ENCODE peak calls at places on chromosome 22, in four cellular contexts. One of them, this sample, is unnamed.

GRCh38 chr22:25205847-25206246 is 6.2 kb downstream of the CRYBB3 start:
- DNase-seq in esophagus squamous epithelium: no peak
- DNase-seq in pancreas: no peak
- DNase-seq in IMR-90: no peak
- DNase-seq in this sample: no peak

GRCh38 chr22:23220485-23221350 is 40.4 kb downstream of the BCR start:
- DNase-seq in IMR-90: peak
- DNase-seq in pancreas: no peak
- DNase-seq in esophagus squamous epithelium: no peak
- DNase-seq in this sample: peak

GRCh38 chr22:17114958-17115235 is 6.3 kb downstream of the TMEM121B start:
- DNase-seq in pancreas: no peak
- DNase-seq in esophagus squamous epithelium: no peak
- DNase-seq in IMR-90: no peak
- DNase-seq in this sample: no peak

GRCh38 chr22:48968201-48968959 is 859.3 kb downstream of the BRD1 start:
- DNase-seq in IMR-90: no peak
- DNase-seq in pancreas: no peak
- DNase-seq in esophagus squamous epithelium: no peak
- DNase-seq in this sample: no peak

GRCh38 chr22:30310881-30311771 is 15.6 kb downstream of the TBC1D10A start:
- DNase-seq in pancreas: peak
- DNase-seq in esophagus squamous epithelium: no peak
- DNase-seq in IMR-90: peak
- DNase-seq in this sample: peak

GRCh38 chr22:30667092-30667485 is 586 bp downstream of the DUSP18 start:
- DNase-seq in pancreas: no peak
- DNase-seq in IMR-90: no peak
- DNase-seq in esophagus squamous epithelium: no peak
- DNase-seq in this sample: no peak

GRCh38 chr22:41367680-41368542 is 13.8 kb upstream of the TEF start:
- DNase-seq in pancreas: peak
- DNase-seq in IMR-90: peak
- DNase-seq in esophagus squamous epithelium: no peak
- DNase-seq in this sample: peak

GRCh38 chr22:44669725-44670027 is 32.3 kb upstream of the PRR5 start:
- DNase-seq in IMR-90: peak
- DNase-seq in esophagus squamous epithelium: no peak
- DNase-seq in pancreas: no peak
- DNase-seq in this sample: no peak

GRCh38 chr22:43313497-43314474 is 29.4 kb downstream of the SCUBE1 start:
- DNase-seq in esophagus squamous epithelium: no peak
- DNase-seq in pancreas: no peak
- DNase-seq in IMR-90: no peak
- DNase-seq in this sample: peak

GRCh38 chr22:30325724-30326703 is 727 bp downstream of the TBC1D10A start:
- DNase-seq in esophagus squamous epithelium: no peak
- DNase-seq in IMR-90: no peak
- DNase-seq in pancreas: no peak
- DNase-seq in this sample: peak

GRCh38 chr22:48536691-48537591 is 1290.7 kb downstream of the BRD1 start:
- DNase-seq in IMR-90: no peak
- DNase-seq in pancreas: peak
- DNase-seq in esophagus squamous epithelium: no peak
- DNase-seq in this sample: no peak

GRCh38 chr22:32411388-32411787 is 659 bp downstream of the RTCB start:
- DNase-seq in IMR-90: peak
- DNase-seq in esophagus squamous epithelium: no peak
- DNase-seq in pancreas: no peak
- DNase-seq in this sample: peak

GRCh38 chr22:32411829-32412592 is at the start of gene RTCB:
- DNase-seq in pancreas: peak
- DNase-seq in IMR-90: peak
- DNase-seq in esophagus squamous epithelium: peak
- DNase-seq in this sample: peak

GRCh38 chr22:32410459-32410858 is 1.6 kb downstream of the RTCB start:
- DNase-seq in pancreas: no peak
- DNase-seq in IMR-90: no peak
- DNase-seq in esophagus squamous epithelium: no peak
- DNase-seq in this sample: no peak

GRCh38 chr22:32416556-32417085 is 4.6 kb upstream of the RTCB start:
- DNase-seq in esophagus squamous epithelium: no peak
- DNase-seq in pancreas: no peak
- DNase-seq in IMR-90: no peak
- DNase-seq in this sample: no peak

DNA sequence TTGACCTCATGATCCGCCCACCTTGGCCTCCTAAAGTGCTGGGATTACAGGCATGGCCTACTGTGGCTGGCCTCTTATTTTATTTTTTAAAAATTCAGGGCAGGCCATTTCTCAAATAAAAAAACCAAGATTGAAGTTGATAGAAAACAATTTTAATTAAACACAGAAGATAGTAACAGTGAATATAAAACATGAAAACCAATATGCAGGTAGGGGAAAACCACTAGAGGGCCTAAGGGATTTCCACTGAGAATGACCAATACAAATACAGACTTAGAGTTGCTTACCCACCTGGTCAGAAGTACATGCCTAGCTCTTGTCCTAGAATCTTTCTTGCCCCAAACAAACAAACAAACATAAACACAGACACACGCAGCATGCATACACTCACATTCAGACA is 1.7 kb upstream of the RTCB start:
- DNase-seq in IMR-90: peak
- DNase-seq in pancreas: no peak
- DNase-seq in esophagus squamous epithelium: no peak
- DNase-seq in this sample: peak
- H3K4me3 ChIP-seq in IMR-90: no peak
- H3K4me3 ChIP-seq in pancreas: no peak
- H3K4me3 ChIP-seq in esophagus squamous epithelium: no peak
- H3K4me3 ChIP-seq in this sample: no peak

DNA sequence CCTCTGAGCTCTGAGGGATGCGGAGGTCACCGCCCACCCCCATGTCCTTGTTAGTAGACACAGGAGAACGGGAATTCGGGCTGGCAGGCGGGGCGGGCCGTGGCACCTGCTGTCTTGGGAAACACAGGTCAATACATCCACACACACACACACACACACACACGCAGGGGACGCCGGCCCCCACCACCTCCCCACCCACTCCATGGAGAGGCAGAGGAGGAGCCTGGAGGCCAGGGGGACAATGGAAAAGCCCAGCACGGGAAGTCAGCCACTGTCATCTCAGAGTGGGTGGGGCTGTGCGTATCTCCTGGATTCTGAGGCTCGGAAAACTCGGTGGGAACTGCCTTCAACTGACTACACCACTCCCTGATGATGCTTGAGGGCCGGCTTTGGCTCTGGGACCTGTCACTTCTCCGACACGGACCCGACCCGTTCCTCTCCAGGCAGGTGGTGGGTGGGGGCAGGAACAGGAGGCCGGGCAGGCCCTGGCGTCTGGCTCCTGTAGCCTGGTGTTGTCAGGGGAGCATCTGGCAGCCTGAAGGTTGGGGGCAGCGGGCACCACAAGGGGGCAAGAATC is 18.5 kb upstream of the TMEM184B start:
- DNase-seq in esophagus squamous epithelium: no peak
- DNase-seq in IMR-90: no peak
- DNase-seq in pancreas: no peak
- DNase-seq in this sample: no peak
- TF ChIP-seq CTCF in esophagus squamous epithelium: no peak
- TF ChIP-seq CTCF in IMR-90: no peak
- TF ChIP-seq CTCF in pancreas: no peak
- TF ChIP-seq CTCF in this sample: peak

DNA sequence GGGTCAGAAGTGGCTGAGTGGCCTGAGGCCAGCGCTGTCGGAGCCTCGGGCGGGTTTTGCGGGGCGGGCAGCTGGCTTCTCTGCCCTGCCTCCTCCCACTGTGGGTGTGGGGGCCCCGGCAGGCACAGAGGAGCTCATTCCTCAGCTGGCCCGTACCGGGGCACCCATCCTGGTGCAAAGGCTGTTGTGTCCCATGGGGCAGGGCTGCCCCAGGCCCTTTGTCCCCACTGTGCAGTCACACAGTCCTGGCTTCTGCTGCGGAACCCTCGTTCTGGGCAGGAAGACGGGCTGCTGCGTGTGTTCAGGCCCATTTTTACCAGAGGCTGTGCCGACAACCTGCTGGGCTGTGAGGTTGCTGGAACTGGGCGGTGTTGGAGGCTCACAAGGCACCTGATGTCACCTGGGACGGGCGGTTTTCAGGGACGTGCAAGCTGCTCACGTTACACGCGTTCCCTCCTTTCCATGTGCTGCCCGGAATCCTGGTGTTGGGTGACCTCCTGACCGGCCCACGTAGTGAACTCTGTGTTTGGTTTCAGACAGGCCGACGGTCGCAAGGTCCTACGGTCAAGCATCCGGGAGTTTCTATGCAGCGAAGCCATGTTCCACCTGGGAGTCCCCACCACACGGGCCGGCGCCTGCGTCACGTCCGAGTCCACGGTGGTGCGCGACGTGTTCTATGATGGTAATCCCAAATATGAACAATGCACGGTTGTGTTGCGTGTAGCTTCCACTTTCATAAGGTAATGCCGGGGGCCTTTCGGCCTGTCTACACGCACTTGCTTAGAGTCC is 5.2 kb downstream of the SELENOO start:
- DNase-seq in esophagus squamous epithelium: no peak
- DNase-seq in IMR-90: no peak
- DNase-seq in pancreas: peak
- DNase-seq in this sample: no peak
- H3K4me3 ChIP-seq in esophagus squamous epithelium: no peak
- H3K4me3 ChIP-seq in IMR-90: no peak
- H3K4me3 ChIP-seq in pancreas: no peak
- H3K4me3 ChIP-seq in this sample: no peak

DNA sequence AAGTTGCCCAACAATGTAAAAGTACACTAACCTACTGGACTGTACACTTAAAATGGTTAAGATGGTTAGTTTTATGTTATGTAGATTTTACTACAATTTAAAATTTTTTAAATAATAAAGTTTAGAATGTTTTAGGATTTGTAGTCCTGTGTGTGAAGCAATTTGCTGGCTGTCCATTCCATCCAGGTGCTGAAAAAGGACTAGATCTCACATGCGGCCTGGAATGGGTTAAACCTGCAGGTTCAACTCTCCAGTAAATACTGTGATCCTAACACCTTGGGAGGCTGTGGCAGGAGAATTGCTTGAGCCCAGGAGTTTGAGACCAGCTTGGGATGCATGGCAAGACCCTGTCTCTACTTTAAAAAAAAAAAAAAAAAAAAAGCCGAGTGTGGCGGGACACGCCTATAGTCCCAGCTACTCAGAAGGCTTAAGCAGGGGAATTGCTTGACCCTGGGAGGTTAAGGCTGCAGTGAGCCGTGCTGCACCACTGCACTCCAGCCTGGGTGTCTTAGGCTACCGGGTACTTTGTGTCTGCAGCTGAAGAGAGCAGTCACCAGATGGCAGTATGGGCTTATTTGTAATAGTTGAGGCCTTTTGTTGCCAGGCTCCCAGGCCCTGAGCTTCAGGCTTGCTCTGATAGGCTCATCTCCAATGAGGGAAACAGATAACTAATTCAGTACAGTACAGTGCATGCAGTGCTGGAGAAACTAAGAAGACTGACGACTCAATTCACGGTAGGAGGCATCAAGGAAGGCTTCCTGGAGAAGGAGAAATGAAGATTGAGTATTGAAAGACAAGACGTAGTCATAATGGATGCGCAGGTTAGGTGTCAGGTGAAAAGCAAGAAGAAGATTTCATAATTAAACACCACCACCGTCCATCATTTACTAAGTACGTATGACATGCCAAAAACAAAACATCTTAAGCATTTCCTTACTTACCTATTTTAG is 64.7 kb upstream of the ASPHD2 start:
- DNase-seq in pancreas: peak
- DNase-seq in esophagus squamous epithelium: peak
- DNase-seq in IMR-90: peak
- DNase-seq in this sample: peak
- TF ChIP-seq CTCF in pancreas: no peak
- TF ChIP-seq CTCF in esophagus squamous epithelium: peak
- TF ChIP-seq CTCF in IMR-90: peak
- TF ChIP-seq CTCF in this sample: peak

GRCh38 chr22:39350803-39351688 is 1.3 kb downstream of the SYNGR1 start:
- DNase-seq in esophagus squamous epithelium: no peak
- DNase-seq in IMR-90: no peak
- DNase-seq in pancreas: no peak
- DNase-seq in this sample: no peak
- H3K4me3 ChIP-seq in esophagus squamous epithelium: peak
- H3K4me3 ChIP-seq in IMR-90: peak
- H3K4me3 ChIP-seq in pancreas: no peak
- H3K4me3 ChIP-seq in this sample: peak

GRCh38 chr22:32828150-32828549 is 26.6 kb downstream of the TIMP3 start:
- DNase-seq in pancreas: no peak
- DNase-seq in IMR-90: no peak
- DNase-seq in esophagus squamous epithelium: no peak
- DNase-seq in this sample: no peak
- TF ChIP-seq CTCF in pancreas: no peak
- TF ChIP-seq CTCF in IMR-90: peak
- TF ChIP-seq CTCF in esophagus squamous epithelium: no peak
- TF ChIP-seq CTCF in this sample: peak

GRCh38 chr22:19766235-19766505 is 5.6 kb downstream of the TBX1 start:
- DNase-seq in pancreas: peak
- DNase-seq in esophagus squamous epithelium: no peak
- DNase-seq in IMR-90: no peak
- DNase-seq in this sample: no peak
- H3K4me3 ChIP-seq in pancreas: no peak
- H3K4me3 ChIP-seq in esophagus squamous epithelium: peak
- H3K4me3 ChIP-seq in IMR-90: no peak
- H3K4me3 ChIP-seq in this sample: no peak

GRCh38 chr22:46908641-46909107 is 146.2 kb downstream of the TBC1D22A start:
- DNase-seq in pancreas: no peak
- DNase-seq in esophagus squamous epithelium: no peak
- DNase-seq in IMR-90: no peak
- DNase-seq in this sample: no peak
- TF ChIP-seq CTCF in pancreas: no peak
- TF ChIP-seq CTCF in esophagus squamous epithelium: no peak
- TF ChIP-seq CTCF in IMR-90: no peak
- TF ChIP-seq CTCF in this sample: no peak

This sample was measured in fibroblast of villous mesenchyme.